ENCODE peak calls at places on chromosomes 1 and 21, in nine cellular contexts. P is left ventricle myocardium inferior; Z is OCI-LY7; M is HCT116; X is ascending aorta; U is heart right ventricle; D is neuronal stem cell; G is CD4-positive, CD25-positive, alpha-beta regulatory T cell; Q is effector memory CD4-positive, alpha-beta T cell. C is an unnamed sample.

GRCh38 chr1:209335090-209335692 is 248.3 kb upstream of the CAMK1G start:
- DNase-seq in P (no peak), Z (peak), M (peak), X (no peak), U (no peak), D (peak), G (no peak), Q (no peak), C (no peak)

GRCh38 chr1:234668577-234668955 is 58.6 kb upstream of the IRF2BP2 start:
- DNase-seq in P (no peak), Z (no peak), M (no peak), X (no peak), U (no peak), D (no peak), G (no peak), Q (no peak), C (no peak)

GRCh38 chr1:205576011-205576410 is 55.8 kb downstream of the ELK4 start:
- DNase-seq in P (no peak), Z (no peak), M (no peak), X (no peak), U (no peak), D (no peak), G (no peak), Q (no peak), C (no peak)

GRCh38 chr1:20698195-20698910 is 19.5 kb downstream of the KIF17 start:
- DNase-seq in P (no peak), Z (no peak), M (no peak), X (no peak), U (no peak), D (no peak), G (no peak), Q (no peak), C (no peak)

GRCh38 chr1:165143437-165144065 is 213.0 kb downstream of the LMX1A start:
- DNase-seq in P (no peak), Z (peak), M (no peak), X (no peak), U (no peak), D (no peak), G (no peak), Q (no peak), C (no peak)

GRCh38 chr1:99707535-99708142 is 58.8 kb downstream of the FRRS1 start:
- DNase-seq in P (peak), Z (peak), M (peak), X (no peak), U (peak), D (peak), G (peak), Q (peak), C (peak)

GRCh38 chr1:167130782-167131520 is 37.1 kb downstream of the STYXL2 start:
- DNase-seq in P (no peak), Z (no peak), M (no peak), X (no peak), U (no peak), D (no peak), G (no peak), Q (no peak), C (no peak)

GRCh38 chr1:222387020-222387816 is 160.7 kb downstream of the HHIPL2 start:
- DNase-seq in P (no peak), Z (no peak), M (peak), X (no peak), U (no peak), D (peak), G (no peak), Q (no peak), C (no peak)

GRCh38 chr1:74824497-74825107 is 91.7 kb downstream of the TYW3 start:
- DNase-seq in P (no peak), Z (no peak), M (no peak), X (no peak), U (no peak), D (no peak), G (no peak), Q (no peak), C (no peak)

GRCh38 chr1:78047131-78047530 is 1.4 kb downstream of the GIPC2 start:
- DNase-seq in P (no peak), Z (no peak), M (no peak), X (no peak), U (peak), D (no peak), G (no peak), Q (no peak), C (no peak)

GRCh38 chr1:217164403-217164802 is 441.2 kb upstream of the ESRRG start:
- DNase-seq in P (no peak), Z (no peak), M (no peak), X (no peak), U (no peak), D (no peak), G (no peak), Q (no peak), C (no peak)

GRCh38 chr1:87061742-87062156 is 147.3 kb downstream of the HS2ST1 start:
- DNase-seq in P (no peak), Z (peak), M (no peak), X (no peak), U (no peak), D (no peak), G (no peak), Q (no peak), C (no peak)

GRCh38 chr1:230268371-230269170 is 157.6 kb downstream of the PGBD5 start:
- DNase-seq in P (no peak), Z (no peak), M (peak), X (no peak), U (peak), D (peak), G (no peak), Q (no peak), C (no peak)

GRCh38 chr1:178086294-178087255 is 7.3 kb upstream of the RASAL2 start:
- DNase-seq in P (no peak), Z (no peak), M (no peak), X (no peak), U (peak), D (no peak), G (no peak), Q (no peak), C (no peak)

GRCh38 chr1:203661572-203661971 is 34.9 kb downstream of the ATP2B4 start:
- DNase-seq in P (peak), Z (no peak), M (peak), X (no peak), U (peak), D (no peak), G (no peak), Q (no peak), C (no peak)

GRCh38 chr1:32972814-32973428 is 8.3 kb upstream of the RNF19B start:
- DNase-seq in P (peak), Z (no peak), M (no peak), X (no peak), U (peak), D (peak), G (no peak), Q (no peak), C (no peak)

GRCh38 chr1:11013160-11013531 is 692 bp downstream of the TARDBP start:
- DNase-seq in P (no peak), Z (no peak), M (no peak), X (no peak), U (no peak), D (no peak), G (no peak), Q (no peak), C (no peak)

GRCh38 chr1:55876276-55877060 is 661.3 kb upstream of the USP24 start:
- DNase-seq in P (peak), Z (no peak), M (no peak), X (no peak), U (peak), D (no peak), G (no peak), Q (no peak), C (no peak)

GRCh38 chr1:52746189-52746588 is 19.9 kb downstream of the ZYG11B start:
- DNase-seq in P (no peak), Z (no peak), M (no peak), X (no peak), U (no peak), D (no peak), G (no peak), Q (no peak), C (no peak)

GRCh38 chr1:248914982-248915381 is 8.9 kb downstream of the PGBD2 start:
- DNase-seq in P (no peak), Z (no peak), M (no peak), X (no peak), U (no peak), D (no peak), G (no peak), Q (no peak), C (no peak)
- H3K27ac ChIP-seq in P (peak), Z (no peak), M (no peak), X (no peak), U (no peak), D (no peak), G (no peak), Q (no peak), C (no peak)

GRCh38 chr1:19450811-19451564 is 34.4 kb downstream of the CAPZB start:
- DNase-seq in P (no peak), Z (no peak), M (peak), X (no peak), U (no peak), D (no peak), G (no peak), Q (no peak), C (no peak)
- H3K4me3 ChIP-seq in P (no peak), Z (no peak), M (no peak), X (no peak), U (no peak), D (no peak), G (no peak), Q (no peak), C (no peak)

GRCh38 chr21:25813917-25814316 is 79.1 kb downstream of the GABPA start:
- DNase-seq in P (no peak), Z (no peak), M (no peak), X (no peak), U (no peak), D (no peak), G (no peak), Q (no peak), C (no peak)
- H3K27ac ChIP-seq in P (no peak), Z (no peak), M (no peak), X (no peak), U (no peak), D (no peak), G (no peak), Q (no peak), C (no peak)

GRCh38 chr1:110292031-110292300 is 47.2 kb upstream of the RBM15 start:
- DNase-seq in P (no peak), Z (no peak), M (no peak), X (no peak), U (no peak), D (no peak), G (no peak), Q (no peak), C (no peak)
- H3K4me3 ChIP-seq in P (no peak), Z (no peak), M (no peak), X (no peak), U (no peak), D (no peak), G (no peak), Q (no peak), C (no peak)

GRCh38 chr1:25684216-25684965 is 67.8 kb downstream of the MAN1C1 start:
- DNase-seq in P (no peak), Z (no peak), M (no peak), X (no peak), U (no peak), D (no peak), G (no peak), Q (no peak), C (no peak)

GRCh38 chr1:25685211-25685750 is 68.7 kb downstream of the MAN1C1 start:
- DNase-seq in P (no peak), Z (no peak), M (no peak), X (no peak), U (no peak), D (no peak), G (no peak), Q (no peak), C (no peak)

GRCh38 chr1:25687221-25688017 is 70.8 kb downstream of the MAN1C1 start:
- DNase-seq in P (no peak), Z (no peak), M (no peak), X (no peak), U (no peak), D (no peak), G (no peak), Q (no peak), C (no peak)

GRCh38 chr1:25683731-25684130 is 67.1 kb downstream of the MAN1C1 start:
- DNase-seq in P (no peak), Z (no peak), M (no peak), X (no peak), U (no peak), D (no peak), G (no peak), Q (no peak), C (no peak)

GRCh38 chr1:25685938-25686665 is 69.5 kb downstream of the MAN1C1 start:
- DNase-seq in P (no peak), Z (no peak), M (no peak), X (no peak), U (no peak), D (no peak), G (no peak), Q (no peak), C (no peak)
- H3K27ac ChIP-seq in P (no peak), Z (no peak), M (no peak), X (peak), U (no peak), D (no peak), G (no peak), Q (no peak), C (no peak)

GRCh38 chr1:40663324-40664166 is 1.9 kb downstream of the RIMS3 start:
- DNase-seq in P (no peak), Z (peak), M (no peak), X (no peak), U (no peak), D (no peak), G (no peak), Q (no peak), C (no peak)
- H3K4me3 ChIP-seq in P (no peak), Z (peak), M (no peak), X (no peak), U (no peak), D (no peak), G (no peak), Q (no peak), C (no peak)

DNA sequence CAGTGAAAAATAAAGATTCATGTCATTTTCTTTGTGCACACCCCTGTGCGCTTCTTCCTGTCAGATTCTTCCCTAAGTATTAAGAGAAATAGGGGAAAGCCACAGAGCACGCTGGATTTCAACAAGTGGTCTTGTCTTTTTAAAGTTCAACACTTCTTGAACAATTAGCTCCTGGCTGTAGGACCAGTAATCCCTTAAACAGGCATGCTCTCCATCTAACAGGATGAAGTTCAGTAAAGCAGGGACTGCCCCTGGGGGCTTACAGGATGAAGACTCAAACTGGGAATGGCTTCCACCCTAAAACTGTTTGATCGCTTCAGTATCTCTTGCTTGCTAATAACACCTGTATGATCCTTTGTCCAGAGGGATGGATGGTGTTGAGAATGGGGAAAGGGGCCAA is 4.2 kb downstream of the PSMB4 start:
- DNase-seq in P (no peak), Z (no peak), M (no peak), X (no peak), U (no peak), D (no peak), G (no peak), Q (no peak), C (no peak)
- H3K27ac ChIP-seq in P (no peak), Z (no peak), M (no peak), X (no peak), U (no peak), D (no peak), G (no peak), Q (no peak), C (no peak)

GRCh38 chr1:84037758-84038611 is 39.1 kb upstream of the TTLL7 start:
- DNase-seq in P (no peak), Z (peak), M (no peak), X (no peak), U (no peak), D (no peak), G (no peak), Q (no peak), C (no peak)
- H3K4me3 ChIP-seq in P (no peak), Z (no peak), M (no peak), X (no peak), U (no peak), D (no peak), G (no peak), Q (no peak), C (no peak)

GRCh38 chr1:184792450-184792969 is 37.9 kb upstream of the EDEM3 start:
- DNase-seq in P (peak), Z (no peak), M (peak), X (peak), U (peak), D (no peak), G (no peak), Q (no peak), C (no peak)
- H3K27ac ChIP-seq in P (peak), Z (no peak), M (peak), X (peak), U (no peak), D (no peak), G (no peak), Q (no peak), C (no peak)

C was measured in CD8-positive, alpha-beta T cell.